ENCODE peak calls at places on chromosomes 7 and 10, in six cellular contexts. One of them, this sample, is unnamed.

GRCh38 chr10:14569274-14570060 is 205.2 kb downstream of the FAM107B start:
- DNase-seq in LoVo: no peak
- DNase-seq in iPS-NIHi11: no peak
- DNase-seq in NCI-H1092: no peak
- DNase-seq in activated T-helper 1 cell treated with anti-CD3 and anti-CD28 coated beads, Interleukin-12 subunit alpha, Interleukin-12 subunit beta, Interleukin-2, Interleukin-4 antibody, amounts not matched to agents 30 ng/mL and 10 ng/mL and 1 ng/mL, durations not matched to agents 14 hours and 24 hours and 36 hours: peak
- DNase-seq in glutamatergic neuron: no peak
- DNase-seq in this sample: no peak

GRCh38 chr7:71637578-71637977 is 505.6 kb downstream of the GALNT17 start:
- DNase-seq in NCI-H1092: no peak
- DNase-seq in iPS-NIHi11: no peak
- DNase-seq in LoVo: no peak
- DNase-seq in activated T-helper 1 cell treated with anti-CD3 and anti-CD28 coated beads, Interleukin-12 subunit alpha, Interleukin-12 subunit beta, Interleukin-2, Interleukin-4 antibody, amounts not matched to agents 30 ng/mL and 10 ng/mL and 1 ng/mL, durations not matched to agents 14 hours and 24 hours and 36 hours: no peak
- DNase-seq in glutamatergic neuron: peak
- DNase-seq in this sample: no peak

GRCh38 chr10:36721851-36722250 is 403.5 kb upstream of the ANKRD30A start:
- DNase-seq in iPS-NIHi11: no peak
- DNase-seq in NCI-H1092: no peak
- DNase-seq in LoVo: no peak
- DNase-seq in glutamatergic neuron: no peak
- DNase-seq in activated T-helper 1 cell treated with anti-CD3 and anti-CD28 coated beads, Interleukin-12 subunit alpha, Interleukin-12 subunit beta, Interleukin-2, Interleukin-4 antibody, amounts not matched to agents 30 ng/mL and 10 ng/mL and 1 ng/mL, durations not matched to agents 14 hours and 24 hours and 36 hours: no peak
- DNase-seq in this sample: no peak

GRCh38 chr7:26343837-26344236 is 52.2 kb downstream of the SNX10 start:
- DNase-seq in iPS-NIHi11: no peak
- DNase-seq in glutamatergic neuron: no peak
- DNase-seq in activated T-helper 1 cell treated with anti-CD3 and anti-CD28 coated beads, Interleukin-12 subunit alpha, Interleukin-12 subunit beta, Interleukin-2, Interleukin-4 antibody, amounts not matched to agents 30 ng/mL and 10 ng/mL and 1 ng/mL, durations not matched to agents 14 hours and 24 hours and 36 hours: no peak
- DNase-seq in LoVo: no peak
- DNase-seq in NCI-H1092: no peak
- DNase-seq in this sample: no peak

GRCh38 chr10:128549192-128549591 is 423.0 kb upstream of the MKI67 start:
- DNase-seq in NCI-H1092: no peak
- DNase-seq in iPS-NIHi11: no peak
- DNase-seq in activated T-helper 1 cell treated with anti-CD3 and anti-CD28 coated beads, Interleukin-12 subunit alpha, Interleukin-12 subunit beta, Interleukin-2, Interleukin-4 antibody, amounts not matched to agents 30 ng/mL and 10 ng/mL and 1 ng/mL, durations not matched to agents 14 hours and 24 hours and 36 hours: no peak
- DNase-seq in glutamatergic neuron: no peak
- DNase-seq in LoVo: no peak
- DNase-seq in this sample: no peak

GRCh38 chr10:89201345-89202032 is 5.6 kb downstream of the CH25H start:
- DNase-seq in glutamatergic neuron: no peak
- DNase-seq in iPS-NIHi11: no peak
- DNase-seq in NCI-H1092: no peak
- DNase-seq in activated T-helper 1 cell treated with anti-CD3 and anti-CD28 coated beads, Interleukin-12 subunit alpha, Interleukin-12 subunit beta, Interleukin-2, Interleukin-4 antibody, amounts not matched to agents 30 ng/mL and 10 ng/mL and 1 ng/mL, durations not matched to agents 14 hours and 24 hours and 36 hours: no peak
- DNase-seq in LoVo: no peak
- DNase-seq in this sample: no peak

GRCh38 chr10:88097092-88097894 is 233.9 kb downstream of the PTEN start:
- DNase-seq in glutamatergic neuron: no peak
- DNase-seq in LoVo: no peak
- DNase-seq in iPS-NIHi11: no peak
- DNase-seq in NCI-H1092: no peak
- DNase-seq in activated T-helper 1 cell treated with anti-CD3 and anti-CD28 coated beads, Interleukin-12 subunit alpha, Interleukin-12 subunit beta, Interleukin-2, Interleukin-4 antibody, amounts not matched to agents 30 ng/mL and 10 ng/mL and 1 ng/mL, durations not matched to agents 14 hours and 24 hours and 36 hours: no peak
- DNase-seq in this sample: no peak

GRCh38 chr10:69729326-69730048 is 72.2 kb upstream of the COL13A1 start:
- DNase-seq in activated T-helper 1 cell treated with anti-CD3 and anti-CD28 coated beads, Interleukin-12 subunit alpha, Interleukin-12 subunit beta, Interleukin-2, Interleukin-4 antibody, amounts not matched to agents 30 ng/mL and 10 ng/mL and 1 ng/mL, durations not matched to agents 14 hours and 24 hours and 36 hours: no peak
- DNase-seq in iPS-NIHi11: no peak
- DNase-seq in NCI-H1092: no peak
- DNase-seq in glutamatergic neuron: no peak
- DNase-seq in LoVo: no peak
- DNase-seq in this sample: no peak

GRCh38 chr10:44071479-44071878 is 313.4 kb downstream of the CXCL12 start:
- DNase-seq in iPS-NIHi11: no peak
- DNase-seq in activated T-helper 1 cell treated with anti-CD3 and anti-CD28 coated beads, Interleukin-12 subunit alpha, Interleukin-12 subunit beta, Interleukin-2, Interleukin-4 antibody, amounts not matched to agents 30 ng/mL and 10 ng/mL and 1 ng/mL, durations not matched to agents 14 hours and 24 hours and 36 hours: no peak
- DNase-seq in NCI-H1092: no peak
- DNase-seq in LoVo: no peak
- DNase-seq in glutamatergic neuron: no peak
- DNase-seq in this sample: no peak

GRCh38 chr7:79212334-79212733 is 241.1 kb downstream of the MAGI2 start:
- DNase-seq in activated T-helper 1 cell treated with anti-CD3 and anti-CD28 coated beads, Interleukin-12 subunit alpha, Interleukin-12 subunit beta, Interleukin-2, Interleukin-4 antibody, amounts not matched to agents 30 ng/mL and 10 ng/mL and 1 ng/mL, durations not matched to agents 14 hours and 24 hours and 36 hours: no peak
- DNase-seq in iPS-NIHi11: no peak
- DNase-seq in LoVo: no peak
- DNase-seq in glutamatergic neuron: no peak
- DNase-seq in NCI-H1092: no peak
- DNase-seq in this sample: no peak

GRCh38 chr7:13829914-13830603 is 159.4 kb downstream of the ETV1 start:
- DNase-seq in NCI-H1092: peak
- DNase-seq in activated T-helper 1 cell treated with anti-CD3 and anti-CD28 coated beads, Interleukin-12 subunit alpha, Interleukin-12 subunit beta, Interleukin-2, Interleukin-4 antibody, amounts not matched to agents 30 ng/mL and 10 ng/mL and 1 ng/mL, durations not matched to agents 14 hours and 24 hours and 36 hours: no peak
- DNase-seq in LoVo: no peak
- DNase-seq in iPS-NIHi11: no peak
- DNase-seq in glutamatergic neuron: no peak
- DNase-seq in this sample: no peak

GRCh38 chr7:98996162-98996552 is 117.8 kb downstream of the TRRAP start:
- DNase-seq in glutamatergic neuron: no peak
- DNase-seq in LoVo: no peak
- DNase-seq in activated T-helper 1 cell treated with anti-CD3 and anti-CD28 coated beads, Interleukin-12 subunit alpha, Interleukin-12 subunit beta, Interleukin-2, Interleukin-4 antibody, amounts not matched to agents 30 ng/mL and 10 ng/mL and 1 ng/mL, durations not matched to agents 14 hours and 24 hours and 36 hours: no peak
- DNase-seq in NCI-H1092: no peak
- DNase-seq in iPS-NIHi11: no peak
- DNase-seq in this sample: no peak

GRCh38 chr7:131365876-131366275 is 38.2 kb downstream of the MKLN1 start:
- DNase-seq in NCI-H1092: no peak
- DNase-seq in activated T-helper 1 cell treated with anti-CD3 and anti-CD28 coated beads, Interleukin-12 subunit alpha, Interleukin-12 subunit beta, Interleukin-2, Interleukin-4 antibody, amounts not matched to agents 30 ng/mL and 10 ng/mL and 1 ng/mL, durations not matched to agents 14 hours and 24 hours and 36 hours: no peak
- DNase-seq in glutamatergic neuron: no peak
- DNase-seq in LoVo: no peak
- DNase-seq in iPS-NIHi11: no peak
- DNase-seq in this sample: no peak

GRCh38 chr7:18976715-18977466 is 140.5 kb downstream of the TWIST1 start:
- DNase-seq in LoVo: no peak
- DNase-seq in iPS-NIHi11: no peak
- DNase-seq in glutamatergic neuron: no peak
- DNase-seq in NCI-H1092: no peak
- DNase-seq in activated T-helper 1 cell treated with anti-CD3 and anti-CD28 coated beads, Interleukin-12 subunit alpha, Interleukin-12 subunit beta, Interleukin-2, Interleukin-4 antibody, amounts not matched to agents 30 ng/mL and 10 ng/mL and 1 ng/mL, durations not matched to agents 14 hours and 24 hours and 36 hours: no peak
- DNase-seq in this sample: no peak

GRCh38 chr7:149266451-149266850 is 4.5 kb downstream of the ZNF783 start:
- DNase-seq in NCI-H1092: no peak
- DNase-seq in LoVo: no peak
- DNase-seq in iPS-NIHi11: no peak
- DNase-seq in glutamatergic neuron: no peak
- DNase-seq in activated T-helper 1 cell treated with anti-CD3 and anti-CD28 coated beads, Interleukin-12 subunit alpha, Interleukin-12 subunit beta, Interleukin-2, Interleukin-4 antibody, amounts not matched to agents 30 ng/mL and 10 ng/mL and 1 ng/mL, durations not matched to agents 14 hours and 24 hours and 36 hours: no peak
- DNase-seq in this sample: no peak

GRCh38 chr10:51964630-51965029 is 265.2 kb upstream of the CSTF2T start:
- DNase-seq in LoVo: no peak
- DNase-seq in activated T-helper 1 cell treated with anti-CD3 and anti-CD28 coated beads, Interleukin-12 subunit alpha, Interleukin-12 subunit beta, Interleukin-2, Interleukin-4 antibody, amounts not matched to agents 30 ng/mL and 10 ng/mL and 1 ng/mL, durations not matched to agents 14 hours and 24 hours and 36 hours: no peak
- DNase-seq in glutamatergic neuron: no peak
- DNase-seq in iPS-NIHi11: no peak
- DNase-seq in NCI-H1092: no peak
- DNase-seq in this sample: no peak

GRCh38 chr7:118372530-118372929 is 148.0 kb downstream of the ANKRD7 start:
- DNase-seq in LoVo: no peak
- DNase-seq in activated T-helper 1 cell treated with anti-CD3 and anti-CD28 coated beads, Interleukin-12 subunit alpha, Interleukin-12 subunit beta, Interleukin-2, Interleukin-4 antibody, amounts not matched to agents 30 ng/mL and 10 ng/mL and 1 ng/mL, durations not matched to agents 14 hours and 24 hours and 36 hours: no peak
- DNase-seq in glutamatergic neuron: no peak
- DNase-seq in NCI-H1092: no peak
- DNase-seq in iPS-NIHi11: no peak
- DNase-seq in this sample: no peak

GRCh38 chr10:132851451-132851850 is 65.5 kb upstream of the NKX6-2 start:
- DNase-seq in NCI-H1092: no peak
- DNase-seq in LoVo: no peak
- DNase-seq in iPS-NIHi11: peak
- DNase-seq in glutamatergic neuron: no peak
- DNase-seq in activated T-helper 1 cell treated with anti-CD3 and anti-CD28 coated beads, Interleukin-12 subunit alpha, Interleukin-12 subunit beta, Interleukin-2, Interleukin-4 antibody, amounts not matched to agents 30 ng/mL and 10 ng/mL and 1 ng/mL, durations not matched to agents 14 hours and 24 hours and 36 hours: no peak
- DNase-seq in this sample: no peak

GRCh38 chr10:84429926-84430520 is 101.6 kb downstream of the CCSER2 start:
- DNase-seq in LoVo: peak
- DNase-seq in iPS-NIHi11: peak
- DNase-seq in NCI-H1092: no peak
- DNase-seq in activated T-helper 1 cell treated with anti-CD3 and anti-CD28 coated beads, Interleukin-12 subunit alpha, Interleukin-12 subunit beta, Interleukin-2, Interleukin-4 antibody, amounts not matched to agents 30 ng/mL and 10 ng/mL and 1 ng/mL, durations not matched to agents 14 hours and 24 hours and 36 hours: peak
- DNase-seq in glutamatergic neuron: peak
- DNase-seq in this sample: peak

GRCh38 chr10:33155720-33156638 is 178.5 kb downstream of the NRP1 start:
- DNase-seq in NCI-H1092: no peak
- DNase-seq in LoVo: peak
- DNase-seq in activated T-helper 1 cell treated with anti-CD3 and anti-CD28 coated beads, Interleukin-12 subunit alpha, Interleukin-12 subunit beta, Interleukin-2, Interleukin-4 antibody, amounts not matched to agents 30 ng/mL and 10 ng/mL and 1 ng/mL, durations not matched to agents 14 hours and 24 hours and 36 hours: no peak
- DNase-seq in glutamatergic neuron: no peak
- DNase-seq in iPS-NIHi11: peak
- DNase-seq in this sample: no peak

This sample was measured in retina.